ENCODE peak calls at places on chromosomes 13 and 19, in four cellular contexts. D, F, Z and U are unnamed samples. For H3K4me1 and H3K36me3, the result is how much of the 10 kb centered on the place peaks cover.

GRCh38 chr13:33244907-33245287 is 40.7 kb downstream of the STARD13 start:
- DNase-seq in D (no peak), F (no peak), Z (no peak), U (no peak)

GRCh38 chr19:41339936-41340335 is 13.8 kb downstream of the TGFB1 start:
- DNase-seq in D (no peak), F (no peak), Z (no peak), U (no peak)

GRCh38 chr13:48853381-48854102 is 122.2 kb upstream of the FNDC3A start:
- DNase-seq in D (no peak), F (no peak), Z (no peak), U (no peak)

GRCh38 chr13:49584771-49585182 is 581 bp downstream of the RCBTB1 start:
- DNase-seq in D (no peak), F (no peak), Z (no peak), U (no peak)

GRCh38 chr13:101127741-101128353 is 288.5 kb downstream of the NALCN start:
- DNase-seq in D (no peak), F (no peak), Z (no peak), U (peak)

GRCh38 chr19:41422955-41423354 is 4.2 kb downstream of the B3GNT8 start:
- DNase-seq in D (no peak), F (no peak), Z (no peak), U (no peak)

GRCh38 chr19:53991224-53992113 is at the start of gene CACNG6:
- DNase-seq in D (peak), F (no peak), Z (no peak), U (no peak)

GRCh38 chr13:104534847-104535246 is 1468.6 kb upstream of the SLC10A2 start:
- DNase-seq in D (no peak), F (no peak), Z (no peak), U (peak)

GRCh38 chr13:97574926-97575325 is 141.0 kb downstream of the RAP2A start:
- DNase-seq in D (no peak), F (no peak), Z (no peak), U (peak)

GRCh38 chr13:90918551-90918950 is 428.9 kb upstream of the MIR17HG start:
- DNase-seq in D (no peak), F (no peak), Z (no peak), U (peak)

GRCh38 chr19:11530432-11530831 is 1.5 kb upstream of the ECSIT start:
- DNase-seq in D (peak), F (peak), Z (peak), U (peak)

GRCh38 chr19:58398087-58398486 is 2.6 kb downstream of the RNF225 start:
- DNase-seq in D (no peak), F (no peak), Z (no peak), U (no peak)

GRCh38 chr13:99314640-99315176 is 7.5 kb upstream of the GPR183 start:
- DNase-seq in D (no peak), F (no peak), Z (no peak), U (no peak)

GRCh38 chr13:81874253-81874652 is 1533.3 kb upstream of the SPRY2 start:
- DNase-seq in D (no peak), F (no peak), Z (no peak), U (no peak)

GRCh38 chr19:32876919-32877285 is 7.3 kb upstream of the SLC7A9 start:
- DNase-seq in D (no peak), F (peak), Z (no peak), U (no peak)

GRCh38 chr13:51523082-51523518 is 61.2 kb upstream of the WDFY2 start:
- DNase-seq in D (no peak), F (no peak), Z (no peak), U (peak)

GRCh38 chr19:39406656-39407393 is at the start of gene ZFP36:
- DNase-seq in D (peak), F (peak), Z (peak), U (peak)
- H3K4me1 ChIP-seq in D (under half), F (under half), Z (half or more), U (half or more)

GRCh38 chr19:903266-903797 is 9.7 kb downstream of the R3HDM4 start:
- DNase-seq in D (no peak), F (no peak), Z (no peak), U (peak)
- H3K27ac ChIP-seq in D (no peak), F (no peak), Z (no peak), U (no peak)

DNA sequence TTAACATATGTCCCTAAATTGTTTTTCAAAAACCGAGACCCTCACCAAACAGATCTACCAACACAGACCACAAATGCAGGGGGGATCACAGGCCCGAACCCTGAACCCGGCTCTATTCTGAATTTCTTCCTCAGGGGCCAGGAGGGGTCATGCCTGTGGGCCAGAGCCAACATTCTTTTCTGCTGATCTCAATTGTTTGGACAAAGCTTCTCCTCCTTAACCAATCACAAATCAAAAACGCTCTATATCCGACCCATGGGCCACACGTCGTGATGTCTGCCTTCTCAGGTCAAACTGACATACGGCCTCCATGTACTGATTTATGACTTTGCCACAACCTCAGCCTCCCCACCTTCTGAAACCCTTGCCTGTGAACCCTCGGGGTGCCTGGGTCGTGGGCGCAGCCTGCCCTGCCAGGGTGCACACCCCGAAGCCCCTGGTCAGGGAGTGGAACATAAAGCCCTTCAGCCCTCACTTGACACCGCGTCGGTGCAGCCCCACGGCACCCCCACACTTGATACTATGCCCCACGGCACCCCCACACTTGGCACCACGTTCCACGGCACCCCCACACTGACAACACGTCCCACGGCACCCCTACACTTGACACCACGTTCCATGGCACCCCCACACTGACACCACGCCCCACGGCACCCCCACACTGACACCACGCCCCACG is 58.4 kb upstream of the C13orf46 start:
- DNase-seq in D (no peak), F (no peak), Z (no peak), U (no peak)
- H3K36me3 ChIP-seq in D (under half), F (under half), Z (under half), U (under half)

GRCh38 chr13:113005997-113006396 is 37.0 kb downstream of the MCF2L start:
- DNase-seq in D (no peak), F (no peak), Z (no peak), U (no peak)

GRCh38 chr13:113004126-113004525 is 35.1 kb downstream of the MCF2L start:
- DNase-seq in D (no peak), F (no peak), Z (no peak), U (no peak)

GRCh38 chr13:113005076-113005865 is 36.3 kb downstream of the MCF2L start:
- DNase-seq in D (no peak), F (no peak), Z (no peak), U (no peak)

GRCh38 chr13:113008841-113009240 is 39.8 kb downstream of the MCF2L start:
- DNase-seq in D (no peak), F (no peak), Z (no peak), U (no peak)

DNA sequence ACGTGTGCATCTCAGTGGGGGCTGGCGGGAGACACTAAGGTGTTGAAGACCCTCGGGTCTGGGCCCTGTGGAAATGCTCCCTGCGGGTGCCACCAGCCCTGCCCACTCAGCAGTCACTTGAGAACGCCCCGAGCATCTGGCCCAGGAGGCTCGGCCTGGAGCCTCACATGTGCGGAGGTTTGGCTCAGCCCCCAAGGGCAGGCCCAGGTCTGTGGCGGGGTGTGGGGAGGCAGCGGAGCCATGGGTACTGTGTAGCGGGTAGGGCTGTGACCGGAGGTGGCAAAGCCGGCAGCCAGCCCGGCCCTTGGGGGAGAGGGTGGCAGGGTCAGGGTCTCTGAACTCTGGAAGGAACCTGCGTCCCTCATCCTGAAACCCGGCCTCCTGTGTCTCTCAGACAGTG is 37.6 kb downstream of the MCF2L start:
- DNase-seq in D (no peak), F (no peak), Z (no peak), U (no peak)
- H3K4me1 ChIP-seq in D (under half), F (under half), Z (under half), U (under half)

DNA sequence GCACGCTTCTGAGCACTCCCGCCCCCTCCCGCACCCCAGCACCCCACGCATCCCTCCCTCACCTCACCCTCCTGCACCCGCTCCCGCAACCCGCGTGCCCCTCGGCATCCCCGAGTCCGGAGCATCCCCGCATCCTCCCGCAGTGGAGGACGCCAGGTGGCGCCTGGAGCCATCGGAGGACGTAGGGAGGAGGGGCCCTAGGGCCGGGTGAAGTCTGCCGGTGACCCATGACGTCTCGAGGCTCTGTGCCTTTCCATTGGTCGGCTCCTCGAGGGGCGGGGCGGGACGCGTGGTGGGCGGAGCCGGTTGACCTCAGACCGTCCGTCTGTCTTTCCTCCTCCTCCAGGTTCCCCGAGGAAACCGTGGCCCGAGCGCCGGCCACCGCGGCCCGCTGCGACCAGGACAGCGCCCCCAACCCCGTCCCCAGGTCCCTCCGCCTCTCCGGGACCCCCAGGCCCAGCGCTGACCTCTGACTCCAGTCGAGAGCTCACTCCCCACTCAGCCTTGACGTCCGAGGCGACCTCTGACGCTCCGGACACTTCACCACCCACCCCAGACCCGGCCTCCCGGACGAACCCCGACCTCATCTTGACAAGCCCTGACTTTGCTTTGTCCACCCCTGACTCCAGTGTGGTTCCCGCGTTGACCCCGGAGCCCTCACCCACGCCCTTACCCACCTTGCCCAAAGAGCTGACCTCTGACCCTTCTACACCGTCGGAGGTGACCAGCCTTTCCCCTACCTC is 19.9 kb downstream of the SBK2 start:
- DNase-seq in D (peak), F (peak), Z (peak), U (peak)
- H3K27ac ChIP-seq in D (peak), F (peak), Z (peak), U (peak)

GRCh38 chr19:13823901-13824300 is 28.7 kb downstream of the ZSWIM4 start:
- DNase-seq in D (no peak), F (no peak), Z (no peak), U (no peak)

GRCh38 chr19:13827656-13828055 is 32.4 kb downstream of the ZSWIM4 start:
- DNase-seq in D (no peak), F (no peak), Z (no peak), U (no peak)

GRCh38 chr19:13825489-13826475 is 30.5 kb downstream of the ZSWIM4 start:
- DNase-seq in D (no peak), F (no peak), Z (no peak), U (peak)

GRCh38 chr19:13824703-13825102 is 29.5 kb downstream of the ZSWIM4 start:
- DNase-seq in D (no peak), F (no peak), Z (no peak), U (no peak)

GRCh38 chr19:13826652-13827235 is 31.5 kb downstream of the ZSWIM4 start:
- DNase-seq in D (no peak), F (no peak), Z (no peak), U (no peak)
- H3K36me3 ChIP-seq in D (under half), F (under half), Z (under half), U (under half)

GRCh38 chr19:4823577-4823976 is 7.9 kb downstream of the TICAM1 start:
- DNase-seq in D (no peak), F (no peak), Z (no peak), U (no peak)
- H3K4me1 ChIP-seq in D (under half), F (under half), Z (under half), U (under half)

GRCh38 chr13:77310579-77311279 is 16.2 kb downstream of the MYCBP2 start:
- DNase-seq in D (no peak), F (no peak), Z (no peak), U (no peak)
- H3K27ac ChIP-seq in D (no peak), F (no peak), Z (peak), U (peak)

GRCh38 chr19:52398091-52398461 is 427 bp downstream of the ZNF528 start:
- DNase-seq in D (peak), F (no peak), Z (no peak), U (no peak)
- H3K36me3 ChIP-seq in D (under half), F (under half), Z (under half), U (under half)

GRCh38 chr19:6802336-6803035 is 30.0 kb downstream of the VAV1 start:
- DNase-seq in D (peak), F (peak), Z (peak), U (peak)
- H3K4me1 ChIP-seq in D (under half), F (under half), Z (under half), U (under half)